ENCODE peak calls at places on chromosomes 2 and 18, in eight cellular contexts. One of them, this sample, is unnamed.

GRCh38 chr2:236688563-236689392 is 119.2 kb downstream of the ACKR3 start:
- DNase-seq in IMR-90: no peak
- DNase-seq in neural progenitor cell: peak; percentile 23
- DNase-seq in cardiac muscle cell: no peak
- DNase-seq in naive thymus-derived CD4-positive, alpha-beta T cell: no peak
- DNase-seq in SJSA1: no peak
- DNase-seq in aorta: peak; percentile 62
- DNase-seq in esophagus squamous epithelium: no peak
- DNase-seq in this sample: peak; percentile 65

GRCh38 chr2:113889471-113890252 is at the start of gene ACTR3:
- DNase-seq in IMR-90: peak; percentile 98
- DNase-seq in naive thymus-derived CD4-positive, alpha-beta T cell: peak; percentile 99
- DNase-seq in neural progenitor cell: peak; percentile 99
- DNase-seq in SJSA1: peak; percentile 99
- DNase-seq in esophagus squamous epithelium: peak; percentile 92
- DNase-seq in cardiac muscle cell: peak; percentile 100
- DNase-seq in aorta: peak; percentile 99
- DNase-seq in this sample: peak; percentile 98

GRCh38 chr18:79914614-79915160 is 36.8 kb downstream of the SLC66A2 start:
- DNase-seq in SJSA1: peak; percentile 35
- DNase-seq in esophagus squamous epithelium: no peak
- DNase-seq in naive thymus-derived CD4-positive, alpha-beta T cell: no peak
- DNase-seq in IMR-90: no peak
- DNase-seq in aorta: peak; percentile 62
- DNase-seq in neural progenitor cell: no peak
- DNase-seq in cardiac muscle cell: no peak
- DNase-seq in this sample: no peak

GRCh38 chr2:142165790-142166189 is 35.0 kb upstream of the LRP1B start:
- DNase-seq in SJSA1: peak; percentile 50
- DNase-seq in naive thymus-derived CD4-positive, alpha-beta T cell: no peak
- DNase-seq in esophagus squamous epithelium: no peak
- DNase-seq in cardiac muscle cell: peak; percentile 53
- DNase-seq in aorta: no peak
- DNase-seq in neural progenitor cell: peak; percentile 48
- DNase-seq in IMR-90: peak; percentile 65
- DNase-seq in this sample: peak; percentile 59

GRCh38 chr2:181857471-181857870 is 34.1 kb upstream of the ITPRID2 start:
- DNase-seq in esophagus squamous epithelium: no peak
- DNase-seq in naive thymus-derived CD4-positive, alpha-beta T cell: no peak
- DNase-seq in aorta: no peak
- DNase-seq in cardiac muscle cell: no peak
- DNase-seq in neural progenitor cell: no peak
- DNase-seq in SJSA1: no peak
- DNase-seq in IMR-90: peak; percentile 58
- DNase-seq in this sample: no peak

GRCh38 chr2:61210332-61210981 is 48.5 kb downstream of the C2orf74 start:
- DNase-seq in SJSA1: no peak
- DNase-seq in aorta: no peak
- DNase-seq in IMR-90: peak; percentile 87
- DNase-seq in naive thymus-derived CD4-positive, alpha-beta T cell: no peak
- DNase-seq in cardiac muscle cell: peak; percentile 86
- DNase-seq in neural progenitor cell: no peak
- DNase-seq in esophagus squamous epithelium: no peak
- DNase-seq in this sample: no peak

GRCh38 chr2:149741646-149742045 is 154.1 kb upstream of the MMADHC start:
- DNase-seq in SJSA1: peak; percentile 76
- DNase-seq in IMR-90: peak; percentile 87
- DNase-seq in neural progenitor cell: no peak
- DNase-seq in cardiac muscle cell: peak; percentile 89
- DNase-seq in aorta: no peak
- DNase-seq in naive thymus-derived CD4-positive, alpha-beta T cell: no peak
- DNase-seq in esophagus squamous epithelium: no peak
- DNase-seq in this sample: peak; percentile 70

GRCh38 chr2:225164406-225165048 is 122.3 kb upstream of the DOCK10 start:
- DNase-seq in SJSA1: no peak
- DNase-seq in neural progenitor cell: no peak
- DNase-seq in cardiac muscle cell: peak; percentile 3
- DNase-seq in aorta: no peak
- DNase-seq in IMR-90: no peak
- DNase-seq in naive thymus-derived CD4-positive, alpha-beta T cell: no peak
- DNase-seq in esophagus squamous epithelium: no peak
- DNase-seq in this sample: peak; percentile 90

GRCh38 chr2:94993176-94994062 is 32.1 kb upstream of the MAL start:
- DNase-seq in aorta: peak; percentile 51
- DNase-seq in cardiac muscle cell: no peak
- DNase-seq in IMR-90: no peak
- DNase-seq in SJSA1: no peak
- DNase-seq in esophagus squamous epithelium: no peak
- DNase-seq in naive thymus-derived CD4-positive, alpha-beta T cell: no peak
- DNase-seq in neural progenitor cell: no peak
- DNase-seq in this sample: no peak

GRCh38 chr2:195663007-195663406 is 6.0 kb downstream of the SLC39A10 start:
- DNase-seq in cardiac muscle cell: no peak
- DNase-seq in SJSA1: no peak
- DNase-seq in aorta: no peak
- DNase-seq in IMR-90: no peak
- DNase-seq in naive thymus-derived CD4-positive, alpha-beta T cell: no peak
- DNase-seq in esophagus squamous epithelium: no peak
- DNase-seq in neural progenitor cell: no peak
- DNase-seq in this sample: no peak

GRCh38 chr2:236215196-236215595 is 47.0 kb upstream of the GBX2 start:
- DNase-seq in esophagus squamous epithelium: no peak
- DNase-seq in neural progenitor cell: no peak
- DNase-seq in cardiac muscle cell: no peak
- DNase-seq in naive thymus-derived CD4-positive, alpha-beta T cell: no peak
- DNase-seq in IMR-90: no peak
- DNase-seq in aorta: no peak
- DNase-seq in SJSA1: peak; percentile 40
- DNase-seq in this sample: no peak

GRCh38 chr18:74389991-74390390 is 67.1 kb downstream of the DIPK1C start:
- DNase-seq in neural progenitor cell: no peak
- DNase-seq in naive thymus-derived CD4-positive, alpha-beta T cell: no peak
- DNase-seq in SJSA1: no peak
- DNase-seq in IMR-90: no peak
- DNase-seq in aorta: no peak
- DNase-seq in esophagus squamous epithelium: no peak
- DNase-seq in cardiac muscle cell: no peak
- DNase-seq in this sample: no peak

GRCh38 chr2:234051374-234052070 is 1.0 kb downstream of the SPP2 start:
- DNase-seq in aorta: no peak
- DNase-seq in cardiac muscle cell: no peak
- DNase-seq in SJSA1: no peak
- DNase-seq in esophagus squamous epithelium: no peak
- DNase-seq in naive thymus-derived CD4-positive, alpha-beta T cell: no peak
- DNase-seq in IMR-90: peak; percentile 31
- DNase-seq in neural progenitor cell: no peak
- DNase-seq in this sample: no peak

GRCh38 chr2:157874997-157875719 is 972 bp downstream of the ACVR1 start:
- DNase-seq in aorta: peak; percentile 81
- DNase-seq in cardiac muscle cell: peak; percentile 89
- DNase-seq in neural progenitor cell: peak; percentile 72
- DNase-seq in IMR-90: peak; percentile 93
- DNase-seq in naive thymus-derived CD4-positive, alpha-beta T cell: peak; percentile 10
- DNase-seq in SJSA1: peak; percentile 46
- DNase-seq in esophagus squamous epithelium: no peak
- DNase-seq in this sample: peak; percentile 53

GRCh38 chr2:239114616-239115265 is 266.9 kb downstream of the TWIST2 start:
- DNase-seq in aorta: no peak
- DNase-seq in neural progenitor cell: no peak
- DNase-seq in cardiac muscle cell: peak; percentile 42
- DNase-seq in esophagus squamous epithelium: no peak
- DNase-seq in SJSA1: no peak
- DNase-seq in IMR-90: no peak
- DNase-seq in naive thymus-derived CD4-positive, alpha-beta T cell: no peak
- DNase-seq in this sample: no peak

GRCh38 chr2:241225545-241225944 is 37.1 kb downstream of the ANO7 start:
- DNase-seq in esophagus squamous epithelium: no peak
- DNase-seq in SJSA1: no peak
- DNase-seq in IMR-90: no peak
- DNase-seq in neural progenitor cell: no peak
- DNase-seq in aorta: peak; percentile 63
- DNase-seq in naive thymus-derived CD4-positive, alpha-beta T cell: no peak
- DNase-seq in cardiac muscle cell: no peak
- DNase-seq in this sample: no peak

GRCh38 chr2:240457223-240458043 is 22.0 kb downstream of the GPC1 start:
- DNase-seq in aorta: no peak
- DNase-seq in SJSA1: no peak
- DNase-seq in naive thymus-derived CD4-positive, alpha-beta T cell: no peak
- DNase-seq in esophagus squamous epithelium: no peak
- DNase-seq in IMR-90: no peak
- DNase-seq in cardiac muscle cell: no peak
- DNase-seq in neural progenitor cell: peak; percentile 56
- DNase-seq in this sample: no peak

GRCh38 chr2:187329586-187329985 is 118.5 kb downstream of the CALCRL start:
- DNase-seq in naive thymus-derived CD4-positive, alpha-beta T cell: no peak
- DNase-seq in IMR-90: no peak
- DNase-seq in esophagus squamous epithelium: no peak
- DNase-seq in cardiac muscle cell: no peak
- DNase-seq in aorta: no peak
- DNase-seq in SJSA1: no peak
- DNase-seq in neural progenitor cell: no peak
- DNase-seq in this sample: no peak

GRCh38 chr2:201194097-201194496 is 11.2 kb downstream of the CASP10 start:
- DNase-seq in aorta: no peak
- DNase-seq in IMR-90: no peak
- DNase-seq in neural progenitor cell: no peak
- DNase-seq in cardiac muscle cell: no peak
- DNase-seq in esophagus squamous epithelium: no peak
- DNase-seq in naive thymus-derived CD4-positive, alpha-beta T cell: peak; percentile 20
- DNase-seq in SJSA1: no peak
- DNase-seq in this sample: no peak

GRCh38 chr2:172484253-172484652 is 56.9 kb downstream of the ITGA6 start:
- DNase-seq in neural progenitor cell: no peak
- DNase-seq in naive thymus-derived CD4-positive, alpha-beta T cell: peak; percentile 64
- DNase-seq in SJSA1: no peak
- DNase-seq in IMR-90: peak; percentile 34
- DNase-seq in cardiac muscle cell: peak; percentile 51
- DNase-seq in esophagus squamous epithelium: no peak
- DNase-seq in aorta: no peak
- DNase-seq in this sample: no peak

GRCh38 chr18:35347991-35348390 is 3.8 kb upstream of the ZNF24 start:
- DNase-seq in IMR-90: no peak
- DNase-seq in naive thymus-derived CD4-positive, alpha-beta T cell: no peak
- DNase-seq in esophagus squamous epithelium: no peak
- DNase-seq in SJSA1: no peak
- DNase-seq in aorta: no peak
- DNase-seq in neural progenitor cell: no peak
- DNase-seq in cardiac muscle cell: no peak
- DNase-seq in this sample: no peak

GRCh38 chr18:69936191-69936558 is 11.5 kb downstream of the CD226 start:
- DNase-seq in esophagus squamous epithelium: no peak
- DNase-seq in IMR-90: no peak
- DNase-seq in aorta: no peak
- DNase-seq in neural progenitor cell: no peak
- DNase-seq in naive thymus-derived CD4-positive, alpha-beta T cell: no peak
- DNase-seq in SJSA1: no peak
- DNase-seq in cardiac muscle cell: peak; percentile 11
- DNase-seq in this sample: no peak

GRCh38 chr2:27832396-27832795 is 57.8 kb downstream of the RBKS start:
- DNase-seq in cardiac muscle cell: peak; percentile 77
- DNase-seq in neural progenitor cell: no peak
- DNase-seq in SJSA1: no peak
- DNase-seq in IMR-90: peak; percentile 65
- DNase-seq in esophagus squamous epithelium: no peak
- DNase-seq in naive thymus-derived CD4-positive, alpha-beta T cell: no peak
- DNase-seq in aorta: no peak
- DNase-seq in this sample: peak; percentile 17

GRCh38 chr2:42050350-42051167 is 2.7 kb downstream of the PKDCC start:
- DNase-seq in neural progenitor cell: no peak
- DNase-seq in SJSA1: no peak
- DNase-seq in aorta: no peak
- DNase-seq in esophagus squamous epithelium: no peak
- DNase-seq in cardiac muscle cell: peak; percentile 56
- DNase-seq in IMR-90: no peak
- DNase-seq in naive thymus-derived CD4-positive, alpha-beta T cell: no peak
- DNase-seq in this sample: no peak
- H3K4me3 ChIP-seq in neural progenitor cell: peak overlapping the region; percentile 69
- H3K4me3 ChIP-seq in SJSA1: peak overlapping the region; percentile 88
- H3K4me3 ChIP-seq in aorta: peak overlapping the region; percentile 52
- H3K4me3 ChIP-seq in esophagus squamous epithelium: peak overlapping the region; percentile 66
- H3K4me3 ChIP-seq in cardiac muscle cell: peak overlapping the region; percentile 98
- H3K4me3 ChIP-seq in IMR-90: peak overlapping the region; percentile 94
- H3K4me3 ChIP-seq in naive thymus-derived CD4-positive, alpha-beta T cell: no peak overlapping the region
- H3K4me3 ChIP-seq in this sample: peak overlapping the region; percentile 99

GRCh38 chr2:222899413-222900181 is 38.8 kb downstream of the ACSL3 start:
- DNase-seq in esophagus squamous epithelium: no peak
- DNase-seq in neural progenitor cell: no peak
- DNase-seq in cardiac muscle cell: no peak
- DNase-seq in aorta: no peak
- DNase-seq in naive thymus-derived CD4-positive, alpha-beta T cell: no peak
- DNase-seq in SJSA1: no peak
- DNase-seq in IMR-90: no peak
- DNase-seq in this sample: no peak
- H3K4me1 ChIP-seq in esophagus squamous epithelium: peaks cover 12% of the 10 kb centered on the region
- H3K4me1 ChIP-seq in neural progenitor cell: no peaks in the 10 kb centered on the region
- H3K4me1 ChIP-seq in cardiac muscle cell: peaks cover 15% of the 10 kb centered on the region
- H3K4me1 ChIP-seq in aorta: no peaks in the 10 kb centered on the region
- H3K4me1 ChIP-seq in naive thymus-derived CD4-positive, alpha-beta T cell: no peaks in the 10 kb centered on the region
- H3K4me1 ChIP-seq in SJSA1: peaks cover 54% of the 10 kb centered on the region
- H3K4me1 ChIP-seq in IMR-90: peaks cover 17% of the 10 kb centered on the region
- H3K4me1 ChIP-seq in this sample: peaks cover 7% of the 10 kb centered on the region

DNA sequence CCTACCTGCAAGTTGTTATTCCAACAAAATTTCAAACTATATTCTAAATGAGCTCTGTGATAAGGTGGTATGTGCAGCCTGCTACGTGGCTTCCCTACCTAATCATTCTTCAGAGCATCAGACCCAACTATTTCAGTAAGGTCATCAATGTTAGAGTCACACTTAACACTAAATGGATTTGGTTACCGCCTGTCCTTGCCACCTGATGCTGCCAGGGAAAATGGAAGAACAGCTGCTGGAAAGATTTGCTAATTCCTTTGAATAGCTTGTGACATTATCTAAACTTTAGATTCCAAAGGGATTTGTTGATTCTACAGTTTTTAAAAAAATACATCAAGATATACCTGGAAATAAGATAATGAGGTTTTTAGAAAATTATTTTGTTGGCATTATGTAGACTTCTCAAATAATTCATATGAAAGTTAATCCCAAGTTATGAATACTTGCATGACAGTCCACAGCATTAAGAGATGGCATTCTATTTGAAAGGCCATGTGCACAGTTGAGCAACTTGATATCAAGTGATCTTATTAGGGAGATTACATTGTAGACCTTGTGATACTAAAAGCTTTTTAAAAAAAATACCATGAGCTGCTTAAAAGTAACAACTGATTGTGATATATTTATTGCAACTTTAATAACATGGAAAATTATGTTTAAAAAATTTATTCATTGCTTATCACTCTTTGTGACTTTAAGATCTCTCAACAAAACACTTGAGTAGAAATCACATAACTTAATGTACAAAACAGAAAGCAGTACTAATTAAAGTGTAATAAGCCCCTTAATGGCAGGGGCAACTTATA is 98.3 kb upstream of the UGP2 start:
- DNase-seq in naive thymus-derived CD4-positive, alpha-beta T cell: no peak
- DNase-seq in cardiac muscle cell: no peak
- DNase-seq in SJSA1: no peak
- DNase-seq in neural progenitor cell: no peak
- DNase-seq in aorta: no peak
- DNase-seq in IMR-90: no peak
- DNase-seq in esophagus squamous epithelium: no peak
- DNase-seq in this sample: peak; percentile 86
- H3K27ac ChIP-seq in naive thymus-derived CD4-positive, alpha-beta T cell: no peak overlapping the region
- H3K27ac ChIP-seq in cardiac muscle cell: no peak overlapping the region
- H3K27ac ChIP-seq in SJSA1: no peak overlapping the region
- H3K27ac ChIP-seq in neural progenitor cell: no peak overlapping the region
- H3K27ac ChIP-seq in aorta: no peak overlapping the region
- H3K27ac ChIP-seq in IMR-90: no peak overlapping the region
- H3K27ac ChIP-seq in esophagus squamous epithelium: no peak overlapping the region
- H3K27ac ChIP-seq in this sample: peak overlapping the region; percentile 69

GRCh38 chr2:1478311-1479305 is 65.3 kb downstream of the TPO start:
- DNase-seq in aorta: no peak
- DNase-seq in SJSA1: no peak
- DNase-seq in cardiac muscle cell: no peak
- DNase-seq in neural progenitor cell: no peak
- DNase-seq in IMR-90: no peak
- DNase-seq in esophagus squamous epithelium: no peak
- DNase-seq in naive thymus-derived CD4-positive, alpha-beta T cell: no peak
- DNase-seq in this sample: no peak
- H3K4me3 ChIP-seq in aorta: no peak overlapping the region
- H3K4me3 ChIP-seq in SJSA1: no peak overlapping the region
- H3K4me3 ChIP-seq in cardiac muscle cell: no peak overlapping the region
- H3K4me3 ChIP-seq in neural progenitor cell: no peak overlapping the region
- H3K4me3 ChIP-seq in IMR-90: no peak overlapping the region
- H3K4me3 ChIP-seq in esophagus squamous epithelium: no peak overlapping the region
- H3K4me3 ChIP-seq in naive thymus-derived CD4-positive, alpha-beta T cell: no peak overlapping the region
- H3K4me3 ChIP-seq in this sample: no peak overlapping the region

This sample was measured in SJCRH30.